ENCODE peak calls at places on chromosomes 3 and 15, in five cellular contexts. One of them, this sample, is unnamed.

GRCh38 chr3:128076783-128077624 is 24.8 kb downstream of the SEC61A1 start:
- DNase-seq in IMR-90: no peak
- DNase-seq in adrenal gland: no peak
- DNase-seq in ovary: no peak
- DNase-seq in A549: no peak
- DNase-seq in this sample: no peak

GRCh38 chr3:118808743-118809142 is 225.9 kb downstream of the IGSF11 start:
- DNase-seq in IMR-90: no peak
- DNase-seq in ovary: no peak
- DNase-seq in A549: no peak
- DNase-seq in adrenal gland: no peak
- DNase-seq in this sample: no peak

GRCh38 chr3:179526989-179527391 is 35.7 kb upstream of the ACTL6A start:
- DNase-seq in ovary: no peak
- DNase-seq in adrenal gland: peak
- DNase-seq in IMR-90: peak
- DNase-seq in A549: peak
- DNase-seq in this sample: peak

GRCh38 chr15:28004143-28005003 is 94.7 kb downstream of the OCA2 start:
- DNase-seq in A549: no peak
- DNase-seq in IMR-90: no peak
- DNase-seq in adrenal gland: no peak
- DNase-seq in ovary: no peak
- DNase-seq in this sample: no peak

GRCh38 chr3:50227390-50228183 is 8.4 kb upstream of the GNAI2 start:
- DNase-seq in A549: peak
- DNase-seq in adrenal gland: peak
- DNase-seq in ovary: peak
- DNase-seq in IMR-90: peak
- DNase-seq in this sample: peak

GRCh38 chr3:144660097-144660496 is 688.5 kb downstream of the DIPK2A start:
- DNase-seq in A549: no peak
- DNase-seq in ovary: no peak
- DNase-seq in IMR-90: no peak
- DNase-seq in adrenal gland: no peak
- DNase-seq in this sample: no peak

GRCh38 chr3:140395134-140396075 is 282.5 kb upstream of the TRIM42 start:
- DNase-seq in IMR-90: no peak
- DNase-seq in A549: no peak
- DNase-seq in adrenal gland: no peak
- DNase-seq in ovary: peak
- DNase-seq in this sample: no peak

GRCh38 chr3:124033360-124034015 is 41.6 kb upstream of the ROPN1 start:
- DNase-seq in ovary: no peak
- DNase-seq in A549: peak
- DNase-seq in adrenal gland: peak
- DNase-seq in IMR-90: no peak
- DNase-seq in this sample: peak

GRCh38 chr15:47685141-47685870 is 32.0 kb upstream of the SEMA6D start:
- DNase-seq in IMR-90: peak
- DNase-seq in A549: no peak
- DNase-seq in adrenal gland: no peak
- DNase-seq in ovary: no peak
- DNase-seq in this sample: no peak

GRCh38 chr3:71978150-71978721 is 193.3 kb upstream of the PROK2 start:
- DNase-seq in IMR-90: no peak
- DNase-seq in ovary: no peak
- DNase-seq in A549: no peak
- DNase-seq in adrenal gland: no peak
- DNase-seq in this sample: no peak

GRCh38 chr3:162390891-162391290 is 894.3 kb downstream of the OTOL1 start:
- DNase-seq in adrenal gland: no peak
- DNase-seq in A549: peak
- DNase-seq in ovary: no peak
- DNase-seq in IMR-90: peak
- DNase-seq in this sample: no peak

GRCh38 chr15:55700876-55701275 is 42.1 kb downstream of the PRTG start:
- DNase-seq in ovary: no peak
- DNase-seq in adrenal gland: no peak
- DNase-seq in A549: no peak
- DNase-seq in IMR-90: no peak
- DNase-seq in this sample: no peak

GRCh38 chr3:38153986-38154608 is 11.2 kb upstream of the OXSR1 start:
- DNase-seq in adrenal gland: no peak
- DNase-seq in ovary: no peak
- DNase-seq in IMR-90: peak
- DNase-seq in A549: no peak
- DNase-seq in this sample: no peak

GRCh38 chr3:141266186-141266585 is 34.6 kb downstream of the PXYLP1 start:
- DNase-seq in ovary: no peak
- DNase-seq in adrenal gland: no peak
- DNase-seq in IMR-90: no peak
- DNase-seq in A549: no peak
- DNase-seq in this sample: no peak

GRCh38 chr15:68106656-68107055 is 52.5 kb downstream of the PIAS1 start:
- DNase-seq in A549: no peak
- DNase-seq in adrenal gland: no peak
- DNase-seq in IMR-90: peak
- DNase-seq in ovary: no peak
- DNase-seq in this sample: no peak

GRCh38 chr3:128374746-128375445 is 91.8 kb downstream of the DNAJB8 start:
- DNase-seq in ovary: no peak
- DNase-seq in A549: no peak
- DNase-seq in adrenal gland: no peak
- DNase-seq in IMR-90: no peak
- DNase-seq in this sample: no peak

GRCh38 chr15:84810073-84810840 is 6.9 kb upstream of the ALPK3 start:
- DNase-seq in ovary: no peak
- DNase-seq in adrenal gland: no peak
- DNase-seq in A549: no peak
- DNase-seq in IMR-90: peak
- DNase-seq in this sample: no peak

GRCh38 chr3:185824051-185824466 is 783 bp downstream of the IGF2BP2 start:
- DNase-seq in A549: no peak
- DNase-seq in ovary: peak
- DNase-seq in adrenal gland: peak
- DNase-seq in IMR-90: no peak
- DNase-seq in this sample: peak

GRCh38 chr3:135929670-135930069 is 35.9 kb upstream of the PPP2R3A start:
- DNase-seq in ovary: peak
- DNase-seq in A549: no peak
- DNase-seq in IMR-90: peak
- DNase-seq in adrenal gland: peak
- DNase-seq in this sample: peak

GRCh38 chr3:135927170-135927569 is 38.4 kb upstream of the PPP2R3A start:
- DNase-seq in IMR-90: peak
- DNase-seq in ovary: no peak
- DNase-seq in A549: no peak
- DNase-seq in adrenal gland: no peak
- DNase-seq in this sample: no peak

GRCh38 chr3:135926664-135927063 is 38.9 kb upstream of the PPP2R3A start:
- DNase-seq in ovary: no peak
- DNase-seq in adrenal gland: no peak
- DNase-seq in A549: no peak
- DNase-seq in IMR-90: no peak
- DNase-seq in this sample: no peak

GRCh38 chr3:135924506-135924905 is 41.0 kb upstream of the PPP2R3A start:
- DNase-seq in IMR-90: no peak
- DNase-seq in A549: no peak
- DNase-seq in adrenal gland: no peak
- DNase-seq in ovary: no peak
- DNase-seq in this sample: no peak

DNA sequence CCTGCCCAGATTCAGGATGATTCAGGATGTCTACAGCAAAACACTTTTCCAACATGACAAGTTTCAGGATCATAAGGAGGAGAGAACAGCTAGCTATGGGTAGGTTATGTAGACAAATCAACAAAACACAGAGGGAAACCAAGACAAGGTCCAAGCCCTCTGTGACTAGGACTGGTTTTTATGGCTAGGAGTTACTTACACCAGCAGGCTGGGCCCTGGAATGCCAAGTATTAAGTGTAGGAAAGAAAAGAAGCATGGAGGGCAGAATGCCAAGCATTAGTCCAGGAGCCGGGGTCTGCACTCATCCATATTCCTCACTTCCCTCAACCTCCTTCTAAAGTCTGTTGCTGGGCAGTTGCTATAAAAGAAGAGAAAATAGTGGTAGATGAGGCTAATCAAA is 35.3 kb upstream of the PPP2R3A start:
- DNase-seq in adrenal gland: no peak
- DNase-seq in A549: no peak
- DNase-seq in ovary: no peak
- DNase-seq in IMR-90: no peak
- DNase-seq in this sample: no peak
- H3K27ac ChIP-seq in adrenal gland: no peak
- H3K27ac ChIP-seq in A549: no peak
- H3K27ac ChIP-seq in ovary: no peak
- H3K27ac ChIP-seq in IMR-90: no peak
- H3K27ac ChIP-seq in this sample: peak

DNA sequence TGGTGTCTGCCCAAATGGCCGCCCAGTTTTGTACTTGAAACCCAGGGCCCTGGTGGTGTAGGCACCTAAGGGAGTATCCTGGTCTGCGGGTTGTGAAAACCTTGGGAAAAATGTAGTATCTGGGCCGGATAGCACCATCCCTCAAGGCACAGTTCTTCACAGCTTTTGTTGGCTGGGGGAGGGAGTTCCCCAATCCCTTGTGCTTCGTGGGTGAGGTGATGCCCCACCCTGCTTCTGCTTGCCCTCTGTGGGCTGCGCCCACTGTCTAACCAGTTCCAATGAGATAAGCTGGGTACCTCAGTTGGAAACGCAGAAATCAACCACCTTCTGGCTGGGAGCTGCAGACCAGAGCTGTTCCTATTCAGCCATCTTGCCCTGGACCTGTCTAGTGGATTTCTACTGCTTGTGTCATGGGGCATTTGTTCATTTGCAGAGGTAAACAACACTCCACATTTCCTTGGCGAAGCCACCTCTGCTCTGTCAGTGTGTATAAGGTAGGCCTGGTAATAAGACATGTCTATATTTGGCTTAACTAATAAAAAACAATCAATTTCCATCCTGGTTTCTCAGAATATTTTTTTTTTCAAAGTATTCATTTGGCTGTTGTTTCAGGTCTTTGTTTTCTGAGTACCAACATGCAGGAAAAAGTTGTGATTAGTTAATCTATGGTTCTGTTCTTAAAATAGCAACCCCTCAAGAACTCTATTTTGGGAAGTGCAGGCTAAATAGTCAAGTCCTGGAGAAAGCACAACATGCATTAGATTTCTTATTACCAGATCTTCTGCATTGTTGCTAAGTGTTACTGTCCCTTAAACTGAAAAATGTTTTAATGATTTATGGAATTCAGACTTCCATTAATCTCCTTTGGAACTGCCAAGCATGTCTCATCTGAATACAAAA is 304.3 kb downstream of the ZIC1 start:
- DNase-seq in IMR-90: no peak
- DNase-seq in adrenal gland: no peak
- DNase-seq in A549: no peak
- DNase-seq in ovary: no peak
- DNase-seq in this sample: no peak
- H3K4me3 ChIP-seq in IMR-90: no peak
- H3K4me3 ChIP-seq in adrenal gland: no peak
- H3K4me3 ChIP-seq in A549: no peak
- H3K4me3 ChIP-seq in ovary: no peak
- H3K4me3 ChIP-seq in this sample: no peak

DNA sequence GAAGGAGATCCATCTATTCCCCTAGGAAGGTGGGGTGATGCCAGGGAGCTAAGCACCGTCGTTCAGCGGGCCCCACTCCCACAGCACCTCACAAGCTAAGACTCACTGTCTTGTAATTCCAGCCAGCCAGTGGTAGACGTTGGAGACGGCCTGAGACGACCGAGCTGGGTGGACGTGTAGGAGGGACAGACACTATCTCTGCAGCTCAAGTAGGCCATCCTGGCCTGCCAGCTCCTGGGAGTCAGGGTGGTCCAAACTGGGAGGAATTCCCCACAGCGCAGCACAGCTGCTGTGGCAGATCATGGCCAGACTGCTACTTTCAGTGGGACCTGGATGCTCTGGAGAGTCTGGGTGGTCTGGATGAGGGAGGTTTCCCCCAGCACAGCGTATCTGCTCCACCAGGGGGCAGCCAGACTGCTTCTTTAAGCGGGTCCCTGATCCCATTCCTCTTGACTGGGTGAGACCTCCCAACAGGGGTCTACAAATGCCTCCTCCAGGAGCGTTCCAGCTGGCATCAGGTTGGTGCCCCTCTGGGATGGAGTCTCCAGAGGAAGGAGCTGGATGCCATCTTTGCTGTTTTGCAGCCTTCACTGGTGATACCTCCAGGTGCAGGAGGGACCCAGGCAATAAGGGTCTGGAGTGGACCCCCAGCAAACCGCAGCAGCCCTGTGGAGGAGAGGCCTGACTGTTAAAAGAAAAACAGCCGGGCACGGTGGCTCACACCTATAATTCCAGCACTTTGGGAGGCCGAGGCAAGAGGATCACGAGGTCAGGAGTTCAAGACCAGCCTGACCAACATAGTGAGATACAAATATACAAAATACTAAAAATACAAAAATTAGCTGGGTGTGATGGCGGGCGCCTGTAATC is 27.6 kb downstream of the GNB5 start:
- DNase-seq in A549: no peak
- DNase-seq in ovary: no peak
- DNase-seq in IMR-90: no peak
- DNase-seq in adrenal gland: no peak
- DNase-seq in this sample: no peak
- TF ChIP-seq POLR2A in A549: no peak
- TF ChIP-seq POLR2A in ovary: no peak
- TF ChIP-seq POLR2A in IMR-90: no peak
- TF ChIP-seq POLR2A in adrenal gland: no peak
- TF ChIP-seq POLR2A in this sample: no peak

GRCh38 chr3:61857297-61857696 is 295.9 kb downstream of the PTPRG start:
- DNase-seq in A549: no peak
- DNase-seq in IMR-90: no peak
- DNase-seq in ovary: no peak
- DNase-seq in adrenal gland: no peak
- DNase-seq in this sample: no peak

GRCh38 chr3:61858054-61858453 is 296.7 kb downstream of the PTPRG start:
- DNase-seq in A549: no peak
- DNase-seq in ovary: no peak
- DNase-seq in IMR-90: peak
- DNase-seq in adrenal gland: no peak
- DNase-seq in this sample: no peak

GRCh38 chr3:61853912-61854311 is 292.5 kb downstream of the PTPRG start:
- DNase-seq in A549: no peak
- DNase-seq in IMR-90: no peak
- DNase-seq in adrenal gland: no peak
- DNase-seq in ovary: no peak
- DNase-seq in this sample: no peak

GRCh38 chr3:61855211-61855610 is 293.8 kb downstream of the PTPRG start:
- DNase-seq in ovary: no peak
- DNase-seq in A549: no peak
- DNase-seq in adrenal gland: no peak
- DNase-seq in IMR-90: no peak
- DNase-seq in this sample: no peak
- H3K27ac ChIP-seq in ovary: no peak
- H3K27ac ChIP-seq in A549: no peak
- H3K27ac ChIP-seq in adrenal gland: no peak
- H3K27ac ChIP-seq in IMR-90: no peak
- H3K27ac ChIP-seq in this sample: no peak

GRCh38 chr3:126718506-126719445 is 14.7 kb downstream of the CHCHD6 start:
- DNase-seq in adrenal gland: no peak
- DNase-seq in ovary: no peak
- DNase-seq in IMR-90: no peak
- DNase-seq in A549: no peak
- DNase-seq in this sample: no peak
- H3K4me3 ChIP-seq in adrenal gland: no peak
- H3K4me3 ChIP-seq in ovary: no peak
- H3K4me3 ChIP-seq in IMR-90: no peak
- H3K4me3 ChIP-seq in A549: no peak
- H3K4me3 ChIP-seq in this sample: no peak

This sample was measured in uterus.